ENCODE peak calls at places on chromosome 5, in seven cellular contexts. One of them, this sample, is unnamed.

GRCh38 chr5:7815757-7816534 is 35.0 kb downstream of the CFAP90 start:
- DNase-seq in activated CD4-positive, alpha-beta T cell treated with anti-CD3 and anti-CD28 coated beads for 24 hours: peak
- DNase-seq in RWPE2: no peak
- DNase-seq in ovary: peak
- DNase-seq in HT1080: peak
- DNase-seq in naive B cell: peak
- DNase-seq in cardiac muscle cell: peak
- DNase-seq in this sample: peak

GRCh38 chr5:137607771-137608170 is 108.6 kb upstream of the SPOCK1 start:
- DNase-seq in naive B cell: no peak
- DNase-seq in cardiac muscle cell: no peak
- DNase-seq in activated CD4-positive, alpha-beta T cell treated with anti-CD3 and anti-CD28 coated beads for 24 hours: no peak
- DNase-seq in RWPE2: no peak
- DNase-seq in ovary: no peak
- DNase-seq in HT1080: no peak
- DNase-seq in this sample: no peak

GRCh38 chr5:42840279-42840678 is 28.6 kb upstream of the SELENOP start:
- DNase-seq in RWPE2: no peak
- DNase-seq in cardiac muscle cell: no peak
- DNase-seq in ovary: peak
- DNase-seq in activated CD4-positive, alpha-beta T cell treated with anti-CD3 and anti-CD28 coated beads for 24 hours: no peak
- DNase-seq in naive B cell: no peak
- DNase-seq in HT1080: no peak
- DNase-seq in this sample: no peak

GRCh38 chr5:14503017-14503680 is 78.4 kb upstream of the OTULINL start:
- DNase-seq in naive B cell: no peak
- DNase-seq in RWPE2: no peak
- DNase-seq in cardiac muscle cell: no peak
- DNase-seq in HT1080: no peak
- DNase-seq in activated CD4-positive, alpha-beta T cell treated with anti-CD3 and anti-CD28 coated beads for 24 hours: no peak
- DNase-seq in ovary: no peak
- DNase-seq in this sample: no peak

GRCh38 chr5:175718401-175719108 is 60.7 kb downstream of the HRH2 start:
- DNase-seq in ovary: no peak
- DNase-seq in cardiac muscle cell: peak
- DNase-seq in naive B cell: no peak
- DNase-seq in RWPE2: peak
- DNase-seq in HT1080: peak
- DNase-seq in activated CD4-positive, alpha-beta T cell treated with anti-CD3 and anti-CD28 coated beads for 24 hours: peak
- DNase-seq in this sample: peak

GRCh38 chr5:169146158-169146557 is 154.8 kb downstream of the SLIT3 start:
- DNase-seq in naive B cell: no peak
- DNase-seq in RWPE2: no peak
- DNase-seq in cardiac muscle cell: no peak
- DNase-seq in ovary: no peak
- DNase-seq in activated CD4-positive, alpha-beta T cell treated with anti-CD3 and anti-CD28 coated beads for 24 hours: no peak
- DNase-seq in HT1080: no peak
- DNase-seq in this sample: no peak

GRCh38 chr5:79023323-79023722 is 38.2 kb upstream of the ARSB start:
- DNase-seq in naive B cell: no peak
- DNase-seq in ovary: no peak
- DNase-seq in RWPE2: no peak
- DNase-seq in activated CD4-positive, alpha-beta T cell treated with anti-CD3 and anti-CD28 coated beads for 24 hours: no peak
- DNase-seq in cardiac muscle cell: no peak
- DNase-seq in HT1080: no peak
- DNase-seq in this sample: no peak

GRCh38 chr5:173679909-173680626 is 63.6 kb upstream of the BOD1 start:
- DNase-seq in ovary: no peak
- DNase-seq in HT1080: no peak
- DNase-seq in cardiac muscle cell: no peak
- DNase-seq in activated CD4-positive, alpha-beta T cell treated with anti-CD3 and anti-CD28 coated beads for 24 hours: no peak
- DNase-seq in naive B cell: no peak
- DNase-seq in RWPE2: no peak
- DNase-seq in this sample: no peak

GRCh38 chr5:127337876-127338275 is 47.3 kb downstream of the MEGF10 start:
- DNase-seq in HT1080: no peak
- DNase-seq in ovary: no peak
- DNase-seq in naive B cell: no peak
- DNase-seq in cardiac muscle cell: no peak
- DNase-seq in activated CD4-positive, alpha-beta T cell treated with anti-CD3 and anti-CD28 coated beads for 24 hours: no peak
- DNase-seq in RWPE2: no peak
- DNase-seq in this sample: no peak

GRCh38 chr5:91378683-91379601 is 4.2 kb downstream of the ARRDC3 start:
- DNase-seq in activated CD4-positive, alpha-beta T cell treated with anti-CD3 and anti-CD28 coated beads for 24 hours: no peak
- DNase-seq in cardiac muscle cell: no peak
- DNase-seq in RWPE2: no peak
- DNase-seq in HT1080: peak
- DNase-seq in ovary: no peak
- DNase-seq in naive B cell: no peak
- DNase-seq in this sample: no peak

GRCh38 chr5:177491429-177491945 is 5.9 kb downstream of the PDLIM7 start:
- DNase-seq in RWPE2: no peak
- DNase-seq in ovary: no peak
- DNase-seq in HT1080: peak
- DNase-seq in cardiac muscle cell: peak
- DNase-seq in naive B cell: no peak
- DNase-seq in activated CD4-positive, alpha-beta T cell treated with anti-CD3 and anti-CD28 coated beads for 24 hours: no peak
- DNase-seq in this sample: peak

GRCh38 chr5:30279237-30279636 is 914.2 kb upstream of the CDH6 start:
- DNase-seq in naive B cell: no peak
- DNase-seq in HT1080: peak
- DNase-seq in activated CD4-positive, alpha-beta T cell treated with anti-CD3 and anti-CD28 coated beads for 24 hours: no peak
- DNase-seq in cardiac muscle cell: no peak
- DNase-seq in ovary: no peak
- DNase-seq in RWPE2: no peak
- DNase-seq in this sample: no peak

GRCh38 chr5:139644001-139644456 is 4.1 kb upstream of the CXXC5 start:
- DNase-seq in naive B cell: no peak
- DNase-seq in HT1080: no peak
- DNase-seq in ovary: no peak
- DNase-seq in RWPE2: peak
- DNase-seq in cardiac muscle cell: no peak
- DNase-seq in activated CD4-positive, alpha-beta T cell treated with anti-CD3 and anti-CD28 coated beads for 24 hours: no peak
- DNase-seq in this sample: no peak

GRCh38 chr5:170136493-170136892 is 30.8 kb downstream of the FOXI1 start:
- DNase-seq in HT1080: no peak
- DNase-seq in ovary: no peak
- DNase-seq in cardiac muscle cell: no peak
- DNase-seq in RWPE2: no peak
- DNase-seq in naive B cell: no peak
- DNase-seq in activated CD4-positive, alpha-beta T cell treated with anti-CD3 and anti-CD28 coated beads for 24 hours: no peak
- DNase-seq in this sample: no peak

GRCh38 chr5:139752506-139753350 is 42.9 kb upstream of the PSD2 start:
- DNase-seq in activated CD4-positive, alpha-beta T cell treated with anti-CD3 and anti-CD28 coated beads for 24 hours: no peak
- DNase-seq in HT1080: peak
- DNase-seq in RWPE2: no peak
- DNase-seq in naive B cell: no peak
- DNase-seq in cardiac muscle cell: no peak
- DNase-seq in ovary: no peak
- DNase-seq in this sample: no peak

GRCh38 chr5:118863345-118863744 is 125.0 kb downstream of the DTWD2 start:
- DNase-seq in naive B cell: no peak
- DNase-seq in HT1080: peak
- DNase-seq in cardiac muscle cell: no peak
- DNase-seq in activated CD4-positive, alpha-beta T cell treated with anti-CD3 and anti-CD28 coated beads for 24 hours: no peak
- DNase-seq in ovary: no peak
- DNase-seq in RWPE2: no peak
- DNase-seq in this sample: no peak

GRCh38 chr5:111973946-111974345 is 217.0 kb upstream of the NREP start:
- DNase-seq in ovary: no peak
- DNase-seq in RWPE2: no peak
- DNase-seq in cardiac muscle cell: no peak
- DNase-seq in naive B cell: no peak
- DNase-seq in activated CD4-positive, alpha-beta T cell treated with anti-CD3 and anti-CD28 coated beads for 24 hours: no peak
- DNase-seq in HT1080: no peak
- DNase-seq in this sample: no peak

GRCh38 chr5:80837679-80838078 is 122.5 kb upstream of the RASGRF2 start:
- DNase-seq in HT1080: no peak
- DNase-seq in ovary: no peak
- DNase-seq in activated CD4-positive, alpha-beta T cell treated with anti-CD3 and anti-CD28 coated beads for 24 hours: no peak
- DNase-seq in cardiac muscle cell: no peak
- DNase-seq in RWPE2: no peak
- DNase-seq in naive B cell: no peak
- DNase-seq in this sample: no peak

GRCh38 chr5:120388016-120388781 is 75.9 kb upstream of the PRR16 start:
- DNase-seq in HT1080: peak
- DNase-seq in activated CD4-positive, alpha-beta T cell treated with anti-CD3 and anti-CD28 coated beads for 24 hours: no peak
- DNase-seq in RWPE2: no peak
- DNase-seq in naive B cell: no peak
- DNase-seq in ovary: no peak
- DNase-seq in cardiac muscle cell: no peak
- DNase-seq in this sample: no peak

GRCh38 chr5:141245250-141245717 is at the start of gene PCDHB15:
- DNase-seq in HT1080: peak
- DNase-seq in naive B cell: no peak
- DNase-seq in activated CD4-positive, alpha-beta T cell treated with anti-CD3 and anti-CD28 coated beads for 24 hours: no peak
- DNase-seq in ovary: peak
- DNase-seq in cardiac muscle cell: peak
- DNase-seq in RWPE2: no peak
- DNase-seq in this sample: no peak

GRCh38 chr5:96350678-96351077 is 82.4 kb downstream of the PCSK1 start:
- DNase-seq in naive B cell: no peak
- DNase-seq in RWPE2: no peak
- DNase-seq in ovary: no peak
- DNase-seq in HT1080: no peak
- DNase-seq in activated CD4-positive, alpha-beta T cell treated with anti-CD3 and anti-CD28 coated beads for 24 hours: no peak
- DNase-seq in cardiac muscle cell: no peak
- DNase-seq in this sample: no peak

GRCh38 chr5:166111021-166111420 is 2180.4 kb upstream of the WWC1 start:
- DNase-seq in activated CD4-positive, alpha-beta T cell treated with anti-CD3 and anti-CD28 coated beads for 24 hours: no peak
- DNase-seq in RWPE2: no peak
- DNase-seq in ovary: no peak
- DNase-seq in naive B cell: no peak
- DNase-seq in HT1080: no peak
- DNase-seq in cardiac muscle cell: no peak
- DNase-seq in this sample: no peak

GRCh38 chr5:147911427-147911826 is 5.1 kb upstream of the C5orf46 start:
- DNase-seq in HT1080: no peak
- DNase-seq in RWPE2: no peak
- DNase-seq in cardiac muscle cell: no peak
- DNase-seq in ovary: no peak
- DNase-seq in activated CD4-positive, alpha-beta T cell treated with anti-CD3 and anti-CD28 coated beads for 24 hours: no peak
- DNase-seq in naive B cell: no peak
- DNase-seq in this sample: no peak

GRCh38 chr5:139658928-139659667 is 10.9 kb downstream of the CXXC5 start:
- DNase-seq in HT1080: peak
- DNase-seq in ovary: no peak
- DNase-seq in cardiac muscle cell: peak
- DNase-seq in activated CD4-positive, alpha-beta T cell treated with anti-CD3 and anti-CD28 coated beads for 24 hours: no peak
- DNase-seq in RWPE2: no peak
- DNase-seq in naive B cell: no peak
- DNase-seq in this sample: no peak

This sample was measured in H1.